ENCODE peak calls at places on chromosome 12, in nine cellular contexts. A is upper lobe of left lung, O is K562, X is fibroblast of lung, S is MM.1S, C is PC-3, I is A549, R is stomach, J is lung. D is an unnamed sample. For H3K9me3, the result is how much of the 10 kb centered on the place peaks cover.

GRCh38 chr12:116055895-116056607 is 221.4 kb downstream of the MED13L start:
- DNase-seq in A (no peak), O (no peak), X (no peak), S (no peak), C (no peak), I (no peak), R (no peak), J (no peak), D (no peak)

GRCh38 chr12:6263931-6264330 is 46.6 kb upstream of the PLEKHG6 start:
- DNase-seq in A (no peak), O (peak), X (peak), S (no peak), C (no peak), I (no peak), R (no peak), J (no peak), D (no peak)

GRCh38 chr12:61357496-61357895 is 902.7 kb upstream of the USP15 start:
- DNase-seq in A (no peak), O (no peak), X (no peak), S (no peak), C (no peak), I (no peak), R (no peak), J (no peak), D (no peak)

GRCh38 chr12:123891516-123892179 is 81.0 kb downstream of the CCDC92 start:
- DNase-seq in A (no peak), O (no peak), X (no peak), S (no peak), C (no peak), I (no peak), R (no peak), J (no peak), D (no peak)

GRCh38 chr12:65536876-65537661 is 258.6 kb downstream of the MSRB3 start:
- DNase-seq in A (no peak), O (no peak), X (peak), S (no peak), C (peak), I (peak), R (no peak), J (peak), D (no peak)

GRCh38 chr12:31518680-31519227 is 72.2 kb downstream of the DENND5B start:
- DNase-seq in A (no peak), O (no peak), X (peak), S (no peak), C (peak), I (peak), R (no peak), J (no peak), D (no peak)

GRCh38 chr12:63362801-63363200 is 211.8 kb upstream of the AVPR1A start:
- DNase-seq in A (no peak), O (no peak), X (peak), S (no peak), C (peak), I (no peak), R (no peak), J (no peak), D (no peak)

GRCh38 chr12:120733574-120733973 is 7.9 kb downstream of the ACADS start:
- DNase-seq in A (no peak), O (no peak), X (no peak), S (no peak), C (no peak), I (no peak), R (no peak), J (no peak), D (no peak)

GRCh38 chr12:51923506-51924365 is 16.4 kb downstream of the ACVRL1 start:
- DNase-seq in A (peak), O (peak), X (no peak), S (peak), C (peak), I (peak), R (peak), J (peak), D (no peak)

GRCh38 chr12:71456316-71456715 is 16.7 kb downstream of the LGR5 start:
- DNase-seq in A (no peak), O (no peak), X (no peak), S (no peak), C (no peak), I (no peak), R (no peak), J (no peak), D (no peak)

GRCh38 chr12:108457006-108457733 is 57.9 kb upstream of the FICD start:
- DNase-seq in A (no peak), O (peak), X (peak), S (peak), C (peak), I (peak), R (no peak), J (no peak), D (no peak)

GRCh38 chr12:89311703-89312293 is 40.5 kb downstream of the DUSP6 start:
- DNase-seq in A (no peak), O (no peak), X (no peak), S (no peak), C (no peak), I (no peak), R (no peak), J (no peak), D (no peak)

GRCh38 chr12:7787574-7788315 is 1.5 kb upstream of the NANOG start:
- DNase-seq in A (no peak), O (no peak), X (no peak), S (no peak), C (no peak), I (no peak), R (no peak), J (no peak), D (no peak)

GRCh38 chr12:111040690-111041089 is 120.3 kb upstream of the MYL2 start:
- DNase-seq in A (no peak), O (no peak), X (no peak), S (no peak), C (no peak), I (no peak), R (no peak), J (no peak), D (no peak)

GRCh38 chr12:114627393-114627792 is 56.6 kb downstream of the TBX3 start:
- DNase-seq in A (no peak), O (no peak), X (no peak), S (no peak), C (no peak), I (no peak), R (no peak), J (no peak), D (no peak)

GRCh38 chr12:98701166-98701565 is 56.1 kb downstream of the APAF1 start:
- DNase-seq in A (no peak), O (no peak), X (peak), S (no peak), C (no peak), I (no peak), R (no peak), J (no peak), D (no peak)

GRCh38 chr12:67091204-67091603 is 178.0 kb upstream of the CAND1 start:
- DNase-seq in A (no peak), O (no peak), X (peak), S (no peak), C (no peak), I (no peak), R (no peak), J (no peak), D (no peak)

GRCh38 chr12:26283046-26283445 is 87.7 kb downstream of the SSPN start:
- DNase-seq in A (no peak), O (no peak), X (no peak), S (no peak), C (no peak), I (no peak), R (no peak), J (no peak), D (no peak)

GRCh38 chr12:106274575-106275081 is 26.8 kb upstream of the CKAP4 start:
- DNase-seq in A (no peak), O (no peak), X (peak), S (no peak), C (no peak), I (no peak), R (peak), J (no peak), D (no peak)

GRCh38 chr12:95852133-95852532 is 6.6 kb upstream of the SNRPF start:
- DNase-seq in A (no peak), O (no peak), X (no peak), S (no peak), C (no peak), I (no peak), R (no peak), J (no peak), D (no peak)

GRCh38 chr12:75977952-75978671 is 53.5 kb downstream of the PHLDA1 start:
- DNase-seq in A (no peak), O (peak), X (peak), S (peak), C (peak), I (peak), R (peak), J (peak), D (peak)

GRCh38 chr12:70849265-70849960 is 71.1 kb downstream of the PTPRR start:
- DNase-seq in A (no peak), O (no peak), X (peak), S (peak), C (peak), I (peak), R (no peak), J (no peak), D (no peak)

GRCh38 chr12:110744697-110745264 is 2.1 kb upstream of the PPP1CC start:
- DNase-seq in A (no peak), O (no peak), X (no peak), S (no peak), C (peak), I (no peak), R (peak), J (no peak), D (no peak)

GRCh38 chr12:127711108-127711507 is 555.9 kb upstream of the TMEM132C start:
- DNase-seq in A (no peak), O (peak), X (no peak), S (no peak), C (no peak), I (no peak), R (no peak), J (no peak), D (no peak)

GRCh38 chr12:72673853-72674252 is 401.7 kb downstream of the TRHDE start:
- DNase-seq in A (no peak), O (no peak), X (no peak), S (peak), C (no peak), I (no peak), R (no peak), J (no peak), D (no peak)

GRCh38 chr12:57726151-57726883 is 12.2 kb downstream of the AGAP2 start:
- DNase-seq in A (peak), O (peak), X (peak), S (peak), C (peak), I (peak), R (peak), J (peak), D (peak)

GRCh38 chr12:30959110-30959710 is 32.7 kb downstream of the TSPAN11 start:
- DNase-seq in A (no peak), O (no peak), X (no peak), S (no peak), C (no peak), I (no peak), R (no peak), J (no peak), D (no peak)

GRCh38 chr12:90854136-90854689 is 100.8 kb downstream of the CCER1 start:
- DNase-seq in A (no peak), O (peak), X (peak), S (peak), C (peak), I (peak), R (no peak), J (no peak), D (no peak)

GRCh38 chr12:6778212-6778570 is 5.9 kb downstream of the LAG3 start:
- DNase-seq in A (peak), O (no peak), X (peak), S (no peak), C (no peak), I (no peak), R (no peak), J (no peak), D (no peak)

GRCh38 chr12:100106861-100107260 is 35.8 kb downstream of the BLTP3B start:
- DNase-seq in A (no peak), O (no peak), X (no peak), S (no peak), C (no peak), I (no peak), R (no peak), J (no peak), D (no peak)

GRCh38 chr12:123734268-123734667 is 22.1 kb downstream of the ATP6V0A2 start:
- DNase-seq in A (no peak), O (peak), X (no peak), S (no peak), C (no peak), I (no peak), R (no peak), J (no peak), D (no peak)

GRCh38 chr12:105257321-105257728 is 21.4 kb upstream of the APPL2 start:
- DNase-seq in A (no peak), O (no peak), X (peak), S (no peak), C (peak), I (no peak), R (no peak), J (no peak), D (no peak)
- H3K27ac ChIP-seq in A (no peak), O (no peak), X (peak), S (no peak), C (peak), I (peak), R (no peak), J (no peak), D (no peak)

GRCh38 chr12:14854586-14855163 is 11.3 kb upstream of the ART4 start:
- DNase-seq in A (no peak), O (no peak), X (no peak), S (no peak), C (peak), I (no peak), R (no peak), J (no peak), D (no peak)
- TF ChIP-seq CTCF in A (no peak), O (no peak), X (no peak), S (no peak), C (no peak), I (no peak), R (no peak), J (no peak), D (no peak)

GRCh38 chr12:34340534-34341361 is 318.5 kb downstream of the ALG10 start:
- DNase-seq in A (no peak), O (no peak), X (no peak), S (no peak), C (peak), I (no peak), R (no peak), J (no peak), D (no peak)
- H3K9me3 ChIP-seq in A (under half), O (under half), X (under half), S (under half), C (under half), I (under half), R (under half), J (under half), D (half or more)

GRCh38 chr12:121992059-121992879 is 29.4 kb upstream of the BCL7A start:
- DNase-seq in A (no peak), O (no peak), X (peak), S (no peak), C (peak), I (peak), R (no peak), J (peak), D (no peak)
- H3K27ac ChIP-seq in A (peak), O (no peak), X (peak), S (no peak), C (peak), I (peak), R (no peak), J (peak), D (peak)

GRCh38 chr12:15526033-15526432 is 203.7 kb downstream of the PTPRO start:
- DNase-seq in A (no peak), O (no peak), X (no peak), S (peak), C (no peak), I (no peak), R (no peak), J (no peak), D (no peak)

GRCh38 chr12:15530361-15530760 is 208.1 kb downstream of the PTPRO start:
- DNase-seq in A (no peak), O (no peak), X (no peak), S (no peak), C (no peak), I (no peak), R (no peak), J (no peak), D (no peak)

GRCh38 chr12:15525414-15525813 is 203.1 kb downstream of the PTPRO start:
- DNase-seq in A (no peak), O (no peak), X (no peak), S (no peak), C (no peak), I (no peak), R (no peak), J (no peak), D (no peak)

GRCh38 chr12:15528666-15529065 is 206.4 kb downstream of the PTPRO start:
- DNase-seq in A (no peak), O (no peak), X (no peak), S (no peak), C (no peak), I (no peak), R (no peak), J (no peak), D (no peak)

GRCh38 chr12:15527201-15527782 is 205.0 kb downstream of the PTPRO start:
- DNase-seq in A (no peak), O (no peak), X (peak), S (no peak), C (peak), I (no peak), R (peak), J (no peak), D (no peak)
- TF ChIP-seq CTCF in A (no peak), O (no peak), X (peak), S (peak), C (peak), I (peak), R (no peak), J (no peak), D (no peak)

DNA sequence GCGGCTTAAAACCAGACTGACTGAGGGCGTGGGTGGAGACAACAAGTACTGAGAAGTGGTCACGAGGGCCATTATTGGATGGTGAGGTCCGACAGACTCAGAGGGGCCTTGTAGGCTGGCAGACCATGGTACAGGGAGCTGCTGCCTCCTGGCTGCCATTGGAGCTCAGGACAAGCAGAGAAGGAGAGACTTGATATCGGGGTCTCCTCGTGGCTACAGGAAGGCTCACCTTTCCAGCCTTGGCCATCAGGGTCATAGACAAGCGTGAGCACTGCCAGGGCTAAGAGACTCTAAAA is 54.2 kb downstream of the FBRSL1 start:
- DNase-seq in A (no peak), O (no peak), X (no peak), S (no peak), C (no peak), I (no peak), R (no peak), J (no peak), D (no peak)
- H3K9me3 ChIP-seq in A (under half), O (under half), X (under half), S (under half), C (under half), I (under half), R (under half), J (under half), D (under half)

GRCh38 chr12:130481392-130481879 is 143.7 kb downstream of the PIWIL1 start:
- DNase-seq in A (no peak), O (no peak), X (no peak), S (no peak), C (no peak), I (no peak), R (no peak), J (no peak), D (no peak)
- H3K27ac ChIP-seq in A (no peak), O (no peak), X (no peak), S (no peak), C (no peak), I (no peak), R (no peak), J (no peak), D (no peak)

DNA sequence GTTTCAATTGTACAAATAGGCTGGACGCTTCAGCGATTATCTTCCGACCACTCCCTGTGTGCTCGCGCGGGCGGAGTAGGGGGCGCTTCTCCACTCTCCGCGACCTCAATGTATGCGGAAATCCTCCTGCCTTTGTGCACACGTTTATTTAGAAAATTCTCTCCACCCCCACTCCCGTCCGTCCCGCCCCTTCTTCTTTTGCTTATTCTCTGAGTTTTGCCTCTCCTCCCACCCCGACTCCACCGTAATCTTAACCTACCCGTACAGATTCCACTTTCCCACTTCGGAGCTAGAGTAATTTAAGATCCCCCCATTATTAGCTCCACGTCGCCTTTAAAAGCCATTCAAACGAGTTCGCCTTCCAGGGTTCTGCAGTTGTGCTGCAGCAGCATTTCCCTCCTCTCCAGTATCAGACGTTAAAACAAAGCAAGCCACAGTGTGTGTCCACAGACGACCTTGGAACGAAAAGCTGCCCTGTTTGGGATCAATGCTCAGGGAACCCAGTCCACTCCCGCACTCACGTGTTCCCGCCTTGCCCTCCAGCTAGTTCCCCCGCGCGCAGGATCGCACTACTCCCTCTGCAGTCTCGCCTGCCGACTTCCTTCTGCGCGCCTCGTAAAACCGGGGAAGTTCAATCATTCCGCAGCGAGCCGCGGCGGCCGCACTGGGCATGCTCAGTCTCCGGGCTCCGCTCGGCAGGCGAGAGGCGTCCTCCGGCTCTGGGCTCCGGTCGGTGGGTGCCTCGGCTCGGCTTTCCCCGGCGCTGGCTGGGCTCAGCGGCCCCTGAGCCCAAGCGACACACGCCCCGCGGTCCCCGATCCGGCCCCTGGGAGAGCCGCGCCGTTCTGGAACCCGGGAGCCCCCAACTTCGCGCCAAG is at the start of gene ANO6:
- DNase-seq in A (peak), O (peak), X (peak), S (peak), C (peak), I (peak), R (peak), J (peak), D (peak)
- TF ChIP-seq CTCF in A (no peak), O (peak), X (peak), S (peak), C (peak), I (peak), R (no peak), J (peak), D (no peak)

GRCh38 chr12:14259481-14260010 is 105.9 kb upstream of the ATF7IP start:
- DNase-seq in A (no peak), O (no peak), X (no peak), S (no peak), C (no peak), I (no peak), R (no peak), J (no peak), D (no peak)
- H3K9me3 ChIP-seq in A (under half), O (under half), X (under half), S (under half), C (under half), I (under half), R (under half), J (under half), D (under half)

DNA sequence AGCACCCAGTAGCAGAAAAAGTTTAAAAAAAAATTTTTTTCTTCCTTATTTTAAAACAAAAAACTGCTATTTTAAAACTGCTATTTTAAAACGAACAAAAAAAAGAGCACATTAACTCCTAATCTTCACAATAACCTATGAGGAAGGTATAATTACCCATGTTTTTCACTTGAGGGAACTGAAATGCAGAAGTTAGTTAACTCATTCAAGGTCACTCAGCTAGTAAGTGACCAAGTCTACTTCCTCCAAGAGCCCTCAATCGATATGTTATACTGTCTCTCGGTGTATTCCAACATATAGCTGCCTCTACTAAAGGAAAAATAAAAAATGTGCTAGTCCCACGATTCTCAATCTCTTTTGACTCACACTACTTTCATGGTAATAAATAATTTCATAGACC is 7.8 kb downstream of the RPAP3 start:
- DNase-seq in A (no peak), O (no peak), X (no peak), S (no peak), C (no peak), I (no peak), R (no peak), J (no peak), D (no peak)
- H3K27ac ChIP-seq in A (no peak), O (no peak), X (no peak), S (no peak), C (no peak), I (no peak), R (no peak), J (no peak), D (no peak)